ENCODE peak calls at places on chromosomes 11 and 22, in eight cellular contexts. One of them, this sample, is unnamed.

GRCh38 chr22:29079218-29079901 is 6.5 kb downstream of the KREMEN1 start:
- DNase-seq in cardiac fibroblast: no peak
- DNase-seq in H9: no peak
- DNase-seq in GM04503: no peak
- DNase-seq in choroid plexus epithelial cell: no peak
- DNase-seq in AG08395: peak
- DNase-seq in anterior cingulate cortex: no peak
- DNase-seq in T-helper 2 cell: no peak
- DNase-seq in this sample: no peak

GRCh38 chr11:117189941-117190544 is 9.1 kb upstream of the TAGLN start:
- DNase-seq in cardiac fibroblast: no peak
- DNase-seq in H9: no peak
- DNase-seq in GM04503: no peak
- DNase-seq in choroid plexus epithelial cell: no peak
- DNase-seq in AG08395: no peak
- DNase-seq in anterior cingulate cortex: no peak
- DNase-seq in T-helper 2 cell: no peak
- DNase-seq in this sample: peak

GRCh38 chr11:62716816-62717215 is 9.3 kb downstream of the GNG3 start:
- DNase-seq in cardiac fibroblast: no peak
- DNase-seq in H9: no peak
- DNase-seq in GM04503: no peak
- DNase-seq in choroid plexus epithelial cell: no peak
- DNase-seq in AG08395: no peak
- DNase-seq in anterior cingulate cortex: no peak
- DNase-seq in T-helper 2 cell: no peak
- DNase-seq in this sample: no peak

GRCh38 chr11:88421530-88421929 is 84.0 kb upstream of the CTSC start:
- DNase-seq in cardiac fibroblast: peak
- DNase-seq in H9: no peak
- DNase-seq in GM04503: no peak
- DNase-seq in choroid plexus epithelial cell: peak
- DNase-seq in AG08395: no peak
- DNase-seq in anterior cingulate cortex: peak
- DNase-seq in T-helper 2 cell: no peak
- DNase-seq in this sample: no peak

GRCh38 chr11:7577883-7578242 is 64.1 kb downstream of the PPFIBP2 start:
- DNase-seq in cardiac fibroblast: peak
- DNase-seq in H9: peak
- DNase-seq in GM04503: no peak
- DNase-seq in choroid plexus epithelial cell: peak
- DNase-seq in AG08395: peak
- DNase-seq in anterior cingulate cortex: no peak
- DNase-seq in T-helper 2 cell: no peak
- DNase-seq in this sample: no peak

GRCh38 chr11:26743622-26744021 is 21.8 kb upstream of the SLC5A12 start:
- DNase-seq in cardiac fibroblast: no peak
- DNase-seq in H9: no peak
- DNase-seq in GM04503: no peak
- DNase-seq in choroid plexus epithelial cell: no peak
- DNase-seq in AG08395: no peak
- DNase-seq in anterior cingulate cortex: no peak
- DNase-seq in T-helper 2 cell: no peak
- DNase-seq in this sample: no peak

GRCh38 chr22:21067901-21068680 is 22.3 kb downstream of the LRRC74B start:
- DNase-seq in cardiac fibroblast: no peak
- DNase-seq in H9: no peak
- DNase-seq in GM04503: no peak
- DNase-seq in choroid plexus epithelial cell: no peak
- DNase-seq in AG08395: no peak
- DNase-seq in anterior cingulate cortex: no peak
- DNase-seq in T-helper 2 cell: no peak
- DNase-seq in this sample: no peak

GRCh38 chr11:59261150-59261549 is 48.4 kb upstream of the MPEG1 start:
- DNase-seq in cardiac fibroblast: no peak
- DNase-seq in H9: no peak
- DNase-seq in GM04503: no peak
- DNase-seq in choroid plexus epithelial cell: no peak
- DNase-seq in AG08395: no peak
- DNase-seq in anterior cingulate cortex: no peak
- DNase-seq in T-helper 2 cell: no peak
- DNase-seq in this sample: no peak

GRCh38 chr11:36146437-36146836 is 142.8 kb downstream of the COMMD9 start:
- DNase-seq in cardiac fibroblast: no peak
- DNase-seq in H9: no peak
- DNase-seq in GM04503: no peak
- DNase-seq in choroid plexus epithelial cell: no peak
- DNase-seq in AG08395: no peak
- DNase-seq in anterior cingulate cortex: no peak
- DNase-seq in T-helper 2 cell: no peak
- DNase-seq in this sample: no peak

GRCh38 chr11:78211565-78211964 is 22.8 kb downstream of the USP35 start:
- DNase-seq in cardiac fibroblast: no peak
- DNase-seq in H9: no peak
- DNase-seq in GM04503: no peak
- DNase-seq in choroid plexus epithelial cell: no peak
- DNase-seq in AG08395: no peak
- DNase-seq in anterior cingulate cortex: no peak
- DNase-seq in T-helper 2 cell: no peak
- DNase-seq in this sample: no peak

GRCh38 chr22:46813816-46814597 is 51.6 kb downstream of the TBC1D22A start:
- DNase-seq in cardiac fibroblast: peak
- DNase-seq in H9: no peak
- DNase-seq in GM04503: peak
- DNase-seq in choroid plexus epithelial cell: peak
- DNase-seq in AG08395: peak
- DNase-seq in anterior cingulate cortex: no peak
- DNase-seq in T-helper 2 cell: no peak
- DNase-seq in this sample: no peak

GRCh38 chr11:35803115-35803514 is 140.5 kb downstream of the TRIM44 start:
- DNase-seq in cardiac fibroblast: no peak
- DNase-seq in H9: no peak
- DNase-seq in GM04503: no peak
- DNase-seq in choroid plexus epithelial cell: no peak
- DNase-seq in AG08395: no peak
- DNase-seq in anterior cingulate cortex: no peak
- DNase-seq in T-helper 2 cell: no peak
- DNase-seq in this sample: no peak

GRCh38 chr11:45043755-45044475 is 93.2 kb upstream of the TP53I11 start:
- DNase-seq in cardiac fibroblast: no peak
- DNase-seq in H9: no peak
- DNase-seq in GM04503: no peak
- DNase-seq in choroid plexus epithelial cell: no peak
- DNase-seq in AG08395: no peak
- DNase-seq in anterior cingulate cortex: no peak
- DNase-seq in T-helper 2 cell: no peak
- DNase-seq in this sample: no peak

GRCh38 chr11:120295110-120295509 is 30.0 kb upstream of the TLCD5 start:
- DNase-seq in cardiac fibroblast: peak
- DNase-seq in H9: no peak
- DNase-seq in GM04503: no peak
- DNase-seq in choroid plexus epithelial cell: no peak
- DNase-seq in AG08395: no peak
- DNase-seq in anterior cingulate cortex: no peak
- DNase-seq in T-helper 2 cell: no peak
- DNase-seq in this sample: no peak

GRCh38 chr11:121328213-121328966 is 35.8 kb downstream of the SC5D start:
- DNase-seq in cardiac fibroblast: no peak
- DNase-seq in H9: no peak
- DNase-seq in GM04503: no peak
- DNase-seq in choroid plexus epithelial cell: no peak
- DNase-seq in AG08395: no peak
- DNase-seq in anterior cingulate cortex: no peak
- DNase-seq in T-helper 2 cell: no peak
- DNase-seq in this sample: no peak

GRCh38 chr11:14542384-14542783 is 22.2 kb upstream of the PSMA1 start:
- DNase-seq in cardiac fibroblast: no peak
- DNase-seq in H9: no peak
- DNase-seq in GM04503: no peak
- DNase-seq in choroid plexus epithelial cell: no peak
- DNase-seq in AG08395: no peak
- DNase-seq in anterior cingulate cortex: no peak
- DNase-seq in T-helper 2 cell: no peak
- DNase-seq in this sample: no peak

GRCh38 chr11:16604784-16605439 is 133.5 kb upstream of the C11orf58 start:
- DNase-seq in cardiac fibroblast: peak
- DNase-seq in H9: peak
- DNase-seq in GM04503: no peak
- DNase-seq in choroid plexus epithelial cell: no peak
- DNase-seq in AG08395: no peak
- DNase-seq in anterior cingulate cortex: peak
- DNase-seq in T-helper 2 cell: no peak
- DNase-seq in this sample: peak

GRCh38 chr11:105040703-105041102 is 4.4 kb downstream of the CARD16 start:
- DNase-seq in cardiac fibroblast: no peak
- DNase-seq in H9: no peak
- DNase-seq in GM04503: no peak
- DNase-seq in choroid plexus epithelial cell: no peak
- DNase-seq in AG08395: no peak
- DNase-seq in anterior cingulate cortex: no peak
- DNase-seq in T-helper 2 cell: no peak
- DNase-seq in this sample: no peak

GRCh38 chr22:40452730-40453487 is 82.5 kb downstream of the SGSM3 start:
- DNase-seq in cardiac fibroblast: no peak
- DNase-seq in H9: no peak
- DNase-seq in GM04503: no peak
- DNase-seq in choroid plexus epithelial cell: peak
- DNase-seq in AG08395: no peak
- DNase-seq in anterior cingulate cortex: no peak
- DNase-seq in T-helper 2 cell: no peak
- DNase-seq in this sample: no peak

GRCh38 chr11:29328961-29329441 is 687.8 kb downstream of the KCNA4 start:
- DNase-seq in cardiac fibroblast: peak
- DNase-seq in H9: no peak
- DNase-seq in GM04503: no peak
- DNase-seq in choroid plexus epithelial cell: peak
- DNase-seq in AG08395: peak
- DNase-seq in anterior cingulate cortex: no peak
- DNase-seq in T-helper 2 cell: no peak
- DNase-seq in this sample: no peak

GRCh38 chr11:27107548-27107947 is 66.9 kb downstream of the BBOX1 start:
- DNase-seq in cardiac fibroblast: no peak
- DNase-seq in H9: no peak
- DNase-seq in GM04503: no peak
- DNase-seq in choroid plexus epithelial cell: no peak
- DNase-seq in AG08395: no peak
- DNase-seq in anterior cingulate cortex: no peak
- DNase-seq in T-helper 2 cell: no peak
- DNase-seq in this sample: no peak

GRCh38 chr11:65445604-65446445 is 23.2 kb downstream of the NEAT1 start:
- DNase-seq in cardiac fibroblast: peak
- DNase-seq in H9: no peak
- DNase-seq in GM04503: no peak
- DNase-seq in choroid plexus epithelial cell: peak
- DNase-seq in AG08395: no peak
- DNase-seq in anterior cingulate cortex: no peak
- DNase-seq in T-helper 2 cell: no peak
- DNase-seq in this sample: no peak

GRCh38 chr22:37701121-37701786 is 4.4 kb downstream of the TRIOBP start:
- DNase-seq in cardiac fibroblast: peak
- DNase-seq in H9: no peak
- DNase-seq in GM04503: no peak
- DNase-seq in choroid plexus epithelial cell: no peak
- DNase-seq in AG08395: no peak
- DNase-seq in anterior cingulate cortex: peak
- DNase-seq in T-helper 2 cell: no peak
- DNase-seq in this sample: no peak

GRCh38 chr22:39514373-39514973 is 5.9 kb upstream of the ATF4 start:
- DNase-seq in cardiac fibroblast: peak
- DNase-seq in H9: peak
- DNase-seq in GM04503: no peak
- DNase-seq in choroid plexus epithelial cell: peak
- DNase-seq in AG08395: no peak
- DNase-seq in anterior cingulate cortex: no peak
- DNase-seq in T-helper 2 cell: no peak
- DNase-seq in this sample: no peak

GRCh38 chr11:11208994-11209393 is 144.1 kb downstream of the CSNK2A3 start:
- DNase-seq in cardiac fibroblast: no peak
- DNase-seq in H9: no peak
- DNase-seq in GM04503: no peak
- DNase-seq in choroid plexus epithelial cell: no peak
- DNase-seq in AG08395: no peak
- DNase-seq in anterior cingulate cortex: no peak
- DNase-seq in T-helper 2 cell: no peak
- DNase-seq in this sample: no peak

GRCh38 chr11:63829823-63830489 is 9.0 kb upstream of the MARK2 start:
- DNase-seq in cardiac fibroblast: peak
- DNase-seq in H9: peak
- DNase-seq in GM04503: no peak
- DNase-seq in choroid plexus epithelial cell: peak
- DNase-seq in AG08395: peak
- DNase-seq in anterior cingulate cortex: no peak
- DNase-seq in T-helper 2 cell: no peak
- DNase-seq in this sample: no peak

GRCh38 chr22:36977401-36977861 is 41.8 kb downstream of the TST start:
- DNase-seq in cardiac fibroblast: peak
- DNase-seq in H9: peak
- DNase-seq in GM04503: no peak
- DNase-seq in choroid plexus epithelial cell: peak
- DNase-seq in AG08395: peak
- DNase-seq in anterior cingulate cortex: no peak
- DNase-seq in T-helper 2 cell: peak
- DNase-seq in this sample: peak